ENCODE peak calls at places on chromosomes 11 and 22, in ten cellular contexts. E, I, V, G, L, K, W, M, Q and A are unnamed samples.

GRCh38 chr11:6618117-6619020 is 853 bp downstream of the TPP1 start:
- DNase-seq in E (no peak), I (no peak), V (peak; percentile 78), G (peak; percentile 27), L (no peak), K (no peak), W (no peak), M (peak; percentile 71), Q (peak; percentile 60), A (peak; percentile 41)

GRCh38 chr11:37747121-37747520 is 1149.1 kb upstream of the RAG2 start:
- DNase-seq in E (no peak), I (no peak), V (peak; percentile 44), G (no peak), L (no peak), K (no peak), W (no peak), M (no peak), Q (no peak), A (no peak)

GRCh38 chr22:38799265-38800002 is 5.5 kb upstream of the DNAL4 start:
- DNase-seq in E (no peak), I (no peak), V (no peak), G (no peak), L (no peak), K (no peak), W (no peak), M (peak; percentile 5), Q (no peak), A (peak; percentile 10)

GRCh38 chr11:134527382-134528243 is 115.6 kb upstream of the B3GAT1 start:
- DNase-seq in E (no peak), I (no peak), V (no peak), G (no peak), L (no peak), K (no peak), W (no peak), M (no peak), Q (peak; percentile 13), A (no peak)

GRCh38 chr11:119991669-119992068 is 146.2 kb downstream of the TRIM29 start:
- DNase-seq in E (no peak), I (no peak), V (no peak), G (no peak), L (no peak), K (no peak), W (no peak), M (no peak), Q (no peak), A (no peak)

GRCh38 chr11:117071344-117071787 is 26.9 kb downstream of the SIK3 start:
- DNase-seq in E (no peak), I (no peak), V (no peak), G (no peak), L (no peak), K (peak; percentile 39), W (no peak), M (no peak), Q (peak; percentile 66), A (no peak)

GRCh38 chr22:47618180-47618579 is 855.7 kb downstream of the TBC1D22A start:
- DNase-seq in E (no peak), I (no peak), V (no peak), G (no peak), L (no peak), K (no peak), W (no peak), M (no peak), Q (no peak), A (no peak)

GRCh38 chr11:59706518-59707285 is 6.9 kb downstream of the OR10V1 start:
- DNase-seq in E (no peak), I (no peak), V (peak; percentile 88), G (peak; percentile 11), L (no peak), K (no peak), W (peak; percentile 50), M (peak; percentile 97), Q (peak; percentile 72), A (peak; percentile 27)

GRCh38 chr11:77175869-77176539 is 48.0 kb downstream of the MYO7A start:
- DNase-seq in E (peak; percentile 54), I (no peak), V (no peak), G (no peak), L (no peak), K (peak; percentile 71), W (no peak), M (no peak), Q (no peak), A (no peak)

GRCh38 chr22:17436981-17437410 is 67.7 kb downstream of the CECR2 start:
- DNase-seq in E (no peak), I (no peak), V (no peak), G (no peak), L (no peak), K (peak; percentile 34), W (no peak), M (no peak), Q (no peak), A (no peak)

GRCh38 chr22:35043251-35043931 is 22.6 kb upstream of the ISX start:
- DNase-seq in E (no peak), I (no peak), V (no peak), G (no peak), L (no peak), K (no peak), W (no peak), M (no peak), Q (no peak), A (no peak)
- TF ChIP-seq CTCF in E (no peak), I (no peak), V (no peak), G (no peak), L (no peak), K (no peak), W (peak; percentile 40), M (peak; percentile 21), Q (peak; percentile 42), A (no peak)

GRCh38 chr11:115446214-115446613 is 58.0 kb downstream of the CADM1 start:
- DNase-seq in E (no peak), I (no peak), V (no peak), G (no peak), L (no peak), K (no peak), W (no peak), M (no peak), Q (no peak), A (no peak)

GRCh38 chr11:115447273-115447864 is 56.8 kb downstream of the CADM1 start:
- DNase-seq in E (no peak), I (no peak), V (no peak), G (no peak), L (no peak), K (no peak), W (no peak), M (no peak), Q (no peak), A (no peak)

GRCh38 chr11:115439385-115439784 is 64.8 kb downstream of the CADM1 start:
- DNase-seq in E (no peak), I (no peak), V (peak; percentile 86), G (peak; percentile 36), L (no peak), K (no peak), W (no peak), M (no peak), Q (no peak), A (no peak)

DNA sequence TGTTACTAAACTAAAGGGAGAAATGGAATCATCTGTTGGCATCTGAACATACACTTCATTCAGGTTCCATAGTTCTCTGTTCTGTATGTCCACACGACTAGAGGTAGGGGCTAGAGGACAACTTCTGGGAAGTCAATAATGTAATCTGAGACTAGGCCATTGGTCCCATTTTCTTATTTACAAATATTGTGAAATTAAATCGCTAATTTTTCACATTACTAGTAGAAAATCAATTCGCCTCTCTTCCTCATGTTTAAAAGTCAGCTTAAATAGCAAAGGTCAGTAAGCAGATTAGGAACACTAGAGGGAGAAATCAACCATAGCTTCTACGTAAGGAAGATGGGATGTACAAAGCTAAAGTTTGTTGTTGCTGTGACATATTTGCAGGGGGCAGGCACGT is 59.7 kb downstream of the CADM1 start:
- DNase-seq in E (no peak), I (no peak), V (no peak), G (no peak), L (no peak), K (no peak), W (no peak), M (no peak), Q (no peak), A (no peak)
- TF ChIP-seq CTCF in E (no peak), I (no peak), V (no peak), G (no peak), L (no peak), K (no peak), W (no peak), M (no peak), Q (no peak), A (no peak)

DNA sequence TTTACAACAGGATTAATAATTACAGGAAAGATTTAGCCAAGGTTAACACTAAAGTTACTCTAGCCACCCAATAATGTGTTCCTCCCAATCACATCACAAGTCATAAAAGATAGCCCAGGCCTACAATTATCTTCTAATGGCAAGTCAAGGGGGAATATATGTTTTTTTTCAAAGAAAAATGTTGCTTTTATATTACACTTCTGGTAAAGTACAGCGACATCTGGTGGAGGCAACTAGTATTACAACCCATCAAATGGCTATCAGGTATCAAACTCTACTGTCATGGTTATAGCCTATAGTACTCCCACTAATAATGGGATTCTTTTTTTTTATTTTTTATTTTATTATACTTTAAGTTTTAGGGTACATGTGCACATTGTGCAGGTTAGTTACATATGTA is 71.8 kb downstream of the XRRA1 start:
- DNase-seq in E (no peak), I (no peak), V (no peak), G (no peak), L (no peak), K (no peak), W (peak; percentile 15), M (peak; percentile 8), Q (no peak), A (no peak)
- TF ChIP-seq CTCF in E (peak; percentile 34), I (peak; percentile 35), V (peak; percentile 41), G (peak; percentile 35), L (peak; percentile 59), K (peak; percentile 12), W (peak; percentile 64), M (peak; percentile 87), Q (no peak), A (peak; percentile 44)

GRCh38 chr11:107217444-107217843 is 199.2 kb upstream of the GUCY1A2 start:
- DNase-seq in E (no peak), I (no peak), V (no peak), G (no peak), L (no peak), K (no peak), W (no peak), M (no peak), Q (no peak), A (no peak)
- TF ChIP-seq CTCF in E (no peak), I (no peak), V (no peak), G (no peak), L (no peak), K (no peak), W (no peak), M (no peak), Q (no peak), A (no peak)

DNA sequence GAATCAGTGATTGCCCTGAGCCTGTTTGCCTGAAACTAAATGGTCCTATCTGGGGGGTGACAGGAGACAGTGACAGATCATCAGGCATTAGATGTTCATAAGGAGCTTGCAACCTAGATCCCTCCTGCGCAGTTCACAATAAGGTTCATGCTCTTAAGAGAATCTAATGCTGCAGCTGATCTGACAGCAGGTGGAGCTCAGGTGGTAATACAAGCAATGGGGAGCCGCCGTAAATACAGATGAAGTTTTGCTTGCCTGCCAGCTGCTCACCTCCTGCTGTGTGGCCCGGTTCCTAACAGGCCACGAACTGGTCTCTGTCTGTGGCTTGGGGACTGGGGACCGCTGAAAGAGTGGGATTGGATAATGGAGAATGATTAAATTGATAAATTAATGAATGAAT is 14.0 kb downstream of the NOX4 start:
- DNase-seq in E (no peak), I (no peak), V (no peak), G (no peak), L (no peak), K (no peak), W (peak; percentile 12), M (no peak), Q (no peak), A (no peak)
- TF ChIP-seq CTCF in E (no peak), I (no peak), V (no peak), G (no peak), L (no peak), K (no peak), W (no peak), M (no peak), Q (no peak), A (no peak)